ENCODE peak calls at places on chromosomes 7 and 10, in four cellular contexts. K, D, O and Z are unnamed samples.

GRCh38 chr10:64732372-64732715 is 1211.1 kb downstream of the REEP3 start:
- DNase-seq in D (no peak), K (no peak), O (no peak), Z (no peak)

GRCh38 chr10:18312385-18313145 is 172.3 kb downstream of the CACNB2 start:
- DNase-seq in K (no peak), D (no peak), O (no peak), Z (peak; percentile 25)

GRCh38 chr7:151296202-151296992 is 45.2 kb upstream of the NUB1 start:
- DNase-seq in K (no peak), D (no peak), O (no peak), Z (no peak)

GRCh38 chr10:63409465-63410027 is 56.2 kb downstream of the JMJD1C start:
- DNase-seq in O (no peak), D (no peak), K (no peak), Z (no peak)

GRCh38 chr10:110634527-110635209 is 9.5 kb upstream of the RBM20 start:
- DNase-seq in K (peak; percentile 73), O (no peak), D (no peak), Z (no peak)

GRCh38 chr7:1755783-1756626 is 85.9 kb downstream of the ELFN1 start:
- DNase-seq in D (no peak), K (no peak), O (no peak), Z (no peak)

GRCh38 chr7:135994466-135995205 is 17.5 kb upstream of the MTPN start:
- DNase-seq in D (no peak), O (no peak), K (no peak), Z (no peak)

GRCh38 chr10:4663162-4663992 is 162.6 kb upstream of the AKR1E2 start:
- DNase-seq in K (peak; percentile 88), D (peak; percentile 94), O (no peak), Z (peak; percentile 47)

GRCh38 chr7:101676956-101677355 is 47.9 kb upstream of the MYL10 start:
- DNase-seq in K (no peak), D (no peak), O (no peak), Z (no peak)

GRCh38 chr10:96325719-96326373 is 21.6 kb downstream of the DNTT start:
- DNase-seq in O (no peak), D (no peak), K (no peak), Z (no peak)

GRCh38 chr7:55133630-55134392 is 115.0 kb downstream of the EGFR start:
- DNase-seq in D (peak; percentile 91), K (no peak), O (no peak), Z (no peak)

GRCh38 chr10:103982639-103983038 is 15.7 kb downstream of the SLK start:
- DNase-seq in O (no peak), D (no peak), K (no peak), Z (no peak)

GRCh38 chr10:102409604-102410426 is 8.8 kb downstream of the PSD start:
- DNase-seq in D (no peak), O (peak; percentile 18), K (no peak), Z (no peak)

GRCh38 chr7:111749625-111750024 is 187.3 kb upstream of the IMMP2L start:
- DNase-seq in O (no peak), K (no peak), D (no peak), Z (no peak)

GRCh38 chr7:79593819-79594218 is 140.4 kb upstream of the MAGI2 start:
- DNase-seq in K (no peak), D (no peak), O (no peak), Z (no peak)

GRCh38 chr10:22017283-22018020 is 13.9 kb upstream of the DNAJC1 start:
- DNase-seq in O (no peak), D (no peak), K (no peak), Z (peak; percentile 72)

GRCh38 chr7:74584160-74584954 is 73.2 kb upstream of the GTF2I start:
- DNase-seq in D (no peak), O (no peak), K (no peak), Z (no peak)

GRCh38 chr10:1163204-1163660 is 107.0 kb downstream of the WDR37 start:
- DNase-seq in O (no peak), D (no peak), K (peak; percentile 36), Z (no peak)

GRCh38 chr7:20402297-20403230 is 71.9 kb downstream of the ITGB8 start:
- DNase-seq in K (no peak), D (no peak), O (no peak), Z (no peak)

GRCh38 chr7:24829787-24830186 is 72.5 kb upstream of the GSDME start:
- DNase-seq in O (no peak), D (no peak), K (no peak), Z (no peak)

GRCh38 chr10:20040012-20040411 is 223.8 kb downstream of the PLXDC2 start:
- DNase-seq in O (no peak), D (no peak), K (no peak), Z (no peak)

GRCh38 chr10:120646738-120647427 is 189.9 kb downstream of the PLPP4 start:
- DNase-seq in O (no peak), D (no peak), K (no peak), Z (no peak)
- TF ChIP-seq CTCF in O (no peak), D (no peak), K (no peak), Z (peak; percentile 26)

DNA sequence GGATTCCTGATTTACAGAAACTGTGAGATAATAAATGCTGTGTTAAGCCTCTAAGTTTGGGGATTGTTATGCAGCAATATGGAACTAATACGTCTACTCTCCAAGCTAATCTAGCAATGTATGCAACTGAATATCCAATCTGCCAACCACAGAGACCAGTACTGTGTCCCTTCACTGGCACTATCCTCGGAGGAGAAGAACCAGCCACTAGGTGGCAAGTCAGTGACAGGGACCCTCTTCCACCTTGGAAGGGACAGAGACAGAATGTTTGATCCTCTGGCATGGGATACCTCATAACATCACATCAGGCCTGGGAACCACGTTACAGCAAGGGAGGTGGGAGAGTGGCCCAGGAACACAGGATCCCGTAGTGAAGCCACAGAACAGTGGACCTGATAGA is 96.4 kb downstream of the CREM start:
- DNase-seq in D (no peak), K (no peak), O (no peak), Z (no peak)
- TF ChIP-seq CTCF in D (peak; percentile 41), K (no peak), O (no peak), Z (peak; percentile 18)

DNA sequence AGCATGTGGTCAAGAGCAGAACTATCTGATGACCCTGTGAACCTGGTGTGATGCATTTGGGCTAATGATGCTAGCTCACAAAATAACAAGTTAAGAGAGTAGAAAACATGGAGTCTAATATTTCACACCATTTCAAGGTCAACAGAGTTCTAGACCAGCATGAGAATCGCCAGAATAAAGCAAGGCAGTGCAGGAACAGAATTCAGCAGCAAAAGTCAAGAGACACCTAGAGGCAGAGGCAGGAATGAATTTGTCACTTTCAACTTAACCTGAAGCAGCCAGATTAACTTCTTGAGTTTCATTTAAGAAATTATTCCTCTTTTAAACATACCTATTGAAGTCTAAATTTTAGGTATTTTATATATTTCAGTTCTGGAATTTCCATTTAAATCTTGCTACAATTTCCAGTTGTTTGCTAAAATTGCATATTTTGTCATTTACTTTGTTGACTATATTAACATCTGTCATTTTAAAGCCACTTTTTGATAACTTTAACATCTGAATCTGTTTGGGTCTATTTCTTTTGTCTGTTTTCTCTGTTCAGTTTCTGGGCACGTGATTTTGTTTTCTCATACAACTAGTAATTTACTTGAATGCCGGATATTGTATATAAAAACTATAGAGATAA is 44.2 kb upstream of the PRSS58 start:
- DNase-seq in D (no peak), O (no peak), K (no peak), Z (no peak)
- TF ChIP-seq CTCF in D (peak; percentile 65), O (peak; percentile 38), K (peak; percentile 54), Z (peak; percentile 64)

GRCh38 chr10:34742456-34742855 is 72.6 kb downstream of the PARD3 start:
- DNase-seq in O (no peak), K (no peak), D (no peak), Z (no peak)
- TF ChIP-seq CTCF in O (no peak), K (no peak), D (no peak), Z (no peak)

GRCh38 chr10:117431160-117431559 is 55.9 kb upstream of the PDZD8 start:
- DNase-seq in K (no peak), O (no peak), D (no peak), Z (no peak)
- TF ChIP-seq CTCF in K (no peak), O (no peak), D (peak; percentile 42), Z (peak; percentile 39)

DNA sequence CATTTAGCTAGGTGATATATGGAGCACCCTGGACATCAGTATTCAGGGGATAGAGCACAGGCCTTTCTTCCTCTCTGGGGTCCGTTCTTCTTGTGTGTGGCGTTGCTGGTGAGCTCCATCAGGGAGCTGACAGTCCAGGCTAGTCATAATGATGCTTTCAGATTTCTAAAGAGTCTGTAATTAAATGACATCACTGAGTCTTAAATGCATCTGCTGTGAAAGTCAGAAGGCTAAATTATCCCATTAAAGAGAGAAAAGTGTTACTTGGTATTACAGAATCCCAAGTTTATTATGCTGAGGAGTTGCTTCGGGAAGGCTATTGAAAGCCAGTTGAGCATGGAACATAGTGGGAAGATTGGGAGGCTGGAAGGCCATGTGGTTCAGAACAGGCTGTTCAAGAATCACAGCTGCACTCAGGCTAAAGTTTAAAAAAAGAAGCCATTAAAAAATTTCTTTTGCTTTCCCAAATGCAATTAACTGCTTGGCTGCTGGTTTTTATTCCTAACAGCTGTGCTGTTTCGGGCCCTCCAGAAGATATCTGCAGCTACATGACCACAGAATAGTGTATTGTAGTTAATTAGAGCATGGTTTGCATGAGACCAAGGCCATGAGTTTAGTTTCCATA is 342.6 kb upstream of the LRGUK start:
- DNase-seq in O (no peak), D (no peak), K (no peak), Z (no peak)
- TF ChIP-seq CTCF in O (no peak), D (no peak), K (no peak), Z (no peak)

GRCh38 chr10:94677691-94678090 is 5.8 kb upstream of the CYP2C18 start:
- DNase-seq in K (peak; percentile 69), D (no peak), O (no peak), Z (no peak)
- TF ChIP-seq CTCF in K (peak; percentile 61), D (peak; percentile 34), O (no peak), Z (no peak)

GRCh38 chr7:113292105-113292504 is 173.8 kb upstream of the SMIM30 start:
- DNase-seq in K (no peak), D (no peak), O (no peak), Z (no peak)

GRCh38 chr7:113285411-113285810 is 167.1 kb upstream of the SMIM30 start:
- DNase-seq in O (no peak), D (no peak), K (no peak), Z (no peak)

GRCh38 chr7:113291058-113291457 is 172.7 kb upstream of the SMIM30 start:
- DNase-seq in O (no peak), K (no peak), D (no peak), Z (no peak)

GRCh38 chr7:113283861-113284260 is 165.5 kb upstream of the SMIM30 start:
- DNase-seq in O (no peak), D (no peak), K (no peak), Z (no peak)

DNA sequence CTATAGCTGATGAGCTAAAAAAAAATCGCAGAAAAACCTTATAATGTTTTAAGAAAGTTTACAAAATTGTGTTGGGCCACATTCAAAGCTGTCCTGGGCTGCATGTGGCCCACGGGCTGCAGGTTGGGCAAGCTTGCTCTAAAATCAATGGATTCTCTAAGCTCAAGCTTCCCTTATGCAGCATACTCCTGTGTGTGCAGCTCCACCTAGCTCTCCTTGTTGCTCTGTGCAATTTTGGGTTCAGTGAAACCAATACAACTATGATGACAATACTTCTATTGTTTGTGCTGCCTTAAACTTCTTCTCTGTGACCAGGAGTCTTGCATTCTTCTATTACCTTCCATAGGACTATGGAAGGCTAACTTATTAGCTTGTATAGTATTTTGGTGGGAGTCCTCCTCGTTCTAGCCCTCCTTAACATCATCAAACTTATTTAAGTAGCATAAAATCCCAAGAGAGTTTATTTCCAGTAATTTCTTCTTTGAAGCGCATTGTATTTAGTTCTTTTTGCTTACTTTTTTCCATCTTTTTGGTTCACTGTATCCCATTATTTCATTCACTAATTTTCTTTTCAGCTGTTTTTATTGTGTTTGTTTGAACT is 170.9 kb upstream of the SMIM30 start:
- DNase-seq in K (no peak), O (no peak), D (peak; percentile 10), Z (peak; percentile 43)
- TF ChIP-seq CTCF in K (no peak), O (no peak), D (peak; percentile 54), Z (peak; percentile 95)